ENCODE peak calls at places on chromosome 19, in six cellular contexts. E is GM04503; X is mucosa of descending colon; P is astrocyte of the spinal cord; C is EH; U is CD4-positive, alpha-beta T cell. K is an unnamed sample.

GRCh38 chr19:55227241-55228014 is 1.1 kb downstream of the TMEM86B start:
- DNase-seq in U (no peak), X (no peak), E (no peak), P (no peak), C (no peak), K (no peak)

GRCh38 chr19:10749435-10750384 is 31.8 kb downstream of the DNM2 start:
- DNase-seq in X (peak; percentile 89), E (no peak), C (no peak), U (no peak), P (no peak), K (no peak)

GRCh38 chr19:21321996-21322395 is 7.2 kb downstream of the ZNF708 start:
- DNase-seq in P (peak; percentile 8), E (no peak), X (no peak), U (no peak), C (peak; percentile 47), K (no peak)

GRCh38 chr19:29629836-29630534 is 23.9 kb downstream of the POP4 start:
- DNase-seq in P (no peak), U (no peak), X (no peak), C (no peak), E (no peak), K (no peak)

GRCh38 chr19:17376935-17377600 is at the start of gene PLVAP:
- DNase-seq in X (no peak), P (no peak), C (no peak), U (no peak), E (no peak), K (no peak)

GRCh38 chr19:19324059-19324755 is 3.6 kb downstream of the MAU2 start:
- DNase-seq in E (no peak), U (no peak), X (no peak), P (no peak), C (no peak), K (no peak)

GRCh38 chr19:2270157-2270571 is 11.8 kb downstream of the PEAK3 start:
- DNase-seq in E (no peak), P (no peak), U (no peak), C (peak; percentile 39), X (peak; percentile 83), K (peak; percentile 38)

GRCh38 chr19:15863272-15863671 is 34.6 kb downstream of the CYP4F2 start:
- DNase-seq in C (no peak), U (no peak), X (no peak), E (no peak), P (no peak), K (no peak)

GRCh38 chr19:54388001-54388802 is 23.5 kb upstream of the LAIR1 start:
- DNase-seq in U (peak; percentile 46), P (no peak), C (peak; percentile 10), X (peak; percentile 58), E (no peak), K (no peak)

K was measured in T-helper 2 cell.